ENCODE peak calls at places on chromosomes 1 and 21, in seven cellular contexts. U is right lobe of liver, Y is esophagus squamous epithelium, Z is aorta, F is WERI-Rb-1, T is GM23338, X is psoas muscle. E is an unnamed sample.

GRCh38 chr1:86419277-86419903 is 4.6 kb upstream of the CLCA2 start:
- DNase-seq in U (no peak), Y (no peak), Z (no peak), F (peak; percentile 27), T (peak; percentile 68), X (no peak), E (no peak)

GRCh38 chr1:156766288-156767100 is 841 bp upstream of the PRCC start:
- DNase-seq in U (no peak), Y (no peak), Z (no peak), F (peak; percentile 76), T (peak; percentile 44), X (no peak), E (peak; percentile 60)

GRCh38 chr1:163071381-163072255 is 2.5 kb downstream of the RGS4 start:
- DNase-seq in U (peak; percentile 55), Y (no peak), Z (peak; percentile 86), F (peak; percentile 85), T (peak; percentile 82), X (peak; percentile 54), E (no peak)

GRCh38 chr21:29149771-29150425 is 19.5 kb downstream of the MAP3K7CL start:
- DNase-seq in U (no peak), Y (no peak), Z (no peak), F (no peak), T (no peak), X (no peak), E (no peak)

GRCh38 chr1:169974067-169974466 is 80.4 kb upstream of the SCYL3 start:
- DNase-seq in U (no peak), Y (no peak), Z (no peak), F (no peak), T (no peak), X (no peak), E (no peak)

GRCh38 chr1:161779393-161779792 is 13.3 kb downstream of the ATF6 start:
- DNase-seq in U (no peak), Y (no peak), Z (no peak), F (no peak), T (no peak), X (no peak), E (no peak)

GRCh38 chr1:214549604-214550338 is 1.6 kb downstream of the PTPN14 start:
- DNase-seq in U (no peak), Y (no peak), Z (no peak), F (no peak), T (peak; percentile 60), X (no peak), E (no peak)

GRCh38 chr1:207888647-207889046 is 22.3 kb downstream of the CD34 start:
- DNase-seq in U (no peak), Y (no peak), Z (no peak), F (no peak), T (no peak), X (peak; percentile 85), E (no peak)

GRCh38 chr1:61419681-61420080 is 305.3 kb downstream of the TM2D1 start:
- DNase-seq in U (no peak), Y (no peak), Z (no peak), F (no peak), T (no peak), X (no peak), E (no peak)

GRCh38 chr1:59833991-59834390 is 19.2 kb downstream of the HOOK1 start:
- DNase-seq in U (no peak), Y (no peak), Z (no peak), F (no peak), T (no peak), X (no peak), E (no peak)
- H3K36me3 ChIP-seq in U (peaks cover 5% of the 10 kb centered on the region), Y (no peaks in the 10 kb centered on the region), Z (no peaks in the 10 kb centered on the region), F (peaks cover 35% of the 10 kb centered on the region), T (peaks cover 10% of the 10 kb centered on the region), X (no peaks in the 10 kb centered on the region), E (no peaks in the 10 kb centered on the region)

DNA sequence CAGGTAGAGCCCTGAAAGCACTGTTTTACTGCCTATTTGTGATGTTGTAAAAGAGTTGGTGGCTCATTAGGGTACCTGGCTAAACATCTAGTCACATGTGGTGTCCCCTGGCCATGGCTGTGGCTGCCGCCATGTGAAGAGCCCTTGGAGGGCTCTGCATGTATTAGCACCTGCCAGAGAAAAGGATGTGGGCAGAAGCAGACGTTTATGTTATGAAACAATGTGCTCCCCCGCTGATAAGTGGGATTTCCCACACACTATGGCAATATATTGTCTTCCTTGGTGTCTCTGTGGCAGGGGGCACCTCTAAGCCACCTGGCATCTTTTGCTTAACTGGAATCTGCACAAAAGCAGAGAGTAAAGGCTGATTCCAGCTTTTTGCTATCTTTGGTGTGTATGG is 9.6 kb downstream of the TENT5C start:
- DNase-seq in U (no peak), Y (no peak), Z (no peak), F (no peak), T (no peak), X (no peak), E (no peak)
- H3K27ac ChIP-seq in U (no peak overlapping the region), Y (no peak overlapping the region), Z (no peak overlapping the region), F (no peak overlapping the region), T (no peak overlapping the region), X (peak overlapping the region; percentile 71), E (no peak overlapping the region)

GRCh38 chr1:204937901-204938300 is 67.2 kb downstream of the NFASC start:
- DNase-seq in U (no peak), Y (no peak), Z (peak; percentile 27), F (no peak), T (no peak), X (no peak), E (no peak)
- H3K36me3 ChIP-seq in U (no peaks in the 10 kb centered on the region), Y (no peaks in the 10 kb centered on the region), Z (no peaks in the 10 kb centered on the region), F (peaks cover 3% of the 10 kb centered on the region), T (no peaks in the 10 kb centered on the region), X (no peaks in the 10 kb centered on the region), E (no peaks in the 10 kb centered on the region)

DNA sequence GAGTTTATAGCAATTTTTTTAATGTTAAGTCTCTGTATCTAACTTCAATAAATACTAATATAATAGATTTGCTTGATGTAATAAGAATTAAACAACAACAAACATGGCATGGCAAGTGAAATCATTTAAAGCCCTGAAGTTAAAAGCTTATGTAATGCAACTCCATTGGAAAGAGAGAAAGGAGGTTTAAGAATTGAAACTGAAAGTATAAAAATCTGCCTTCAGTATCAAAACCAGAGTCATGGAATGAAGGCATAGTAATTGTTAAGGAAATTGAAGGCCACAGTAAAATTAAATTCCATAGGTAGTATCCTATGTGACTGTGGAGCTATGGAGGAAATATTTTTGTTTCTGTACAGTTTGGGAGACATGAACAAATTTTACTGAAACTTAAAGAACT is 55.1 kb downstream of the PRDX6 start:
- DNase-seq in U (no peak), Y (no peak), Z (no peak), F (no peak), T (no peak), X (no peak), E (no peak)
- H3K27ac ChIP-seq in U (peak overlapping the region; percentile 3), Y (no peak overlapping the region), Z (no peak overlapping the region), F (no peak overlapping the region), T (no peak overlapping the region), X (no peak overlapping the region), E (no peak overlapping the region)

DNA sequence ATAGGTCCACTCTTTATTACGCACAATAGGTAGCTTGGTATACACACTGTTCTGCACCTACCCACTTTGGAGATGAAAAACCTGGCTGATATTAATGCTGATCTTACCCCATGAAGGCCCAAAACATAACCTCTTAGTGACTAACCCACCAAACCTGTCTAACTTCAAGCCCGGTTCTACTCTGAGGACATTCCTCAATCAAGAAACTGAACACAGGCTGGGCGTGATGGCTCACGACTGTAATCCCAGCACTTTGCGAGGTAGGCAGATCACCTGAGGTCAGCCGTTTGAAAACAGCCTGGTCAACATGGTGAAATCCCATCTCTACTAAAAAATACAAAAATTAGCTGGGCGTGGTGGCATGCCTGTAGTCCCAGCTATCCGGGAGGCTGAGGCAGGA is 50.5 kb downstream of the EYA3 start:
- DNase-seq in U (no peak), Y (no peak), Z (no peak), F (peak; percentile 18), T (no peak), X (no peak), E (no peak)
- H3K36me3 ChIP-seq in U (peaks cover 7% of the 10 kb centered on the region), Y (peaks cover 4% of the 10 kb centered on the region), Z (peaks cover 4% of the 10 kb centered on the region), F (peaks cover 17% of the 10 kb centered on the region), T (peaks cover 8% of the 10 kb centered on the region), X (peaks cover 79% of the 10 kb centered on the region), E (peaks cover 64% of the 10 kb centered on the region)

GRCh38 chr1:41514381-41514780 is 29.9 kb upstream of the EDN2 start:
- DNase-seq in U (peak; percentile 72), Y (no peak), Z (no peak), F (no peak), T (no peak), X (peak; percentile 28), E (no peak)

GRCh38 chr1:41515131-41515678 is 30.7 kb upstream of the EDN2 start:
- DNase-seq in U (peak; percentile 52), Y (no peak), Z (no peak), F (no peak), T (peak; percentile 38), X (no peak), E (no peak)

GRCh38 chr1:41517039-41517438 is 32.6 kb upstream of the EDN2 start:
- DNase-seq in U (no peak), Y (no peak), Z (no peak), F (no peak), T (no peak), X (peak; percentile 56), E (no peak)

GRCh38 chr1:41516168-41516961 is 31.9 kb upstream of the EDN2 start:
- DNase-seq in U (peak; percentile 90), Y (no peak), Z (peak; percentile 97), F (peak; percentile 87), T (peak; percentile 83), X (peak; percentile 95), E (peak; percentile 92)

GRCh38 chr1:41515778-41516167 is 31.3 kb upstream of the EDN2 start:
- DNase-seq in U (no peak), Y (no peak), Z (no peak), F (no peak), T (no peak), X (no peak), E (no peak)
- H3K27ac ChIP-seq in U (no peak overlapping the region), Y (peak overlapping the region; percentile 2), Z (no peak overlapping the region), F (no peak overlapping the region), T (no peak overlapping the region), X (no peak overlapping the region), E (no peak overlapping the region)

GRCh38 chr1:39438002-39438401 is 53.4 kb upstream of the BMP8A start:
- DNase-seq in U (no peak), Y (no peak), Z (no peak), F (no peak), T (no peak), X (no peak), E (no peak)

GRCh38 chr1:39435597-39435996 is 55.8 kb upstream of the BMP8A start:
- DNase-seq in U (no peak), Y (no peak), Z (no peak), F (no peak), T (no peak), X (no peak), E (no peak)

GRCh38 chr1:39431927-39432326 is 59.5 kb upstream of the BMP8A start:
- DNase-seq in U (no peak), Y (no peak), Z (no peak), F (no peak), T (no peak), X (no peak), E (no peak)

GRCh38 chr1:39436842-39437241 is 54.6 kb upstream of the BMP8A start:
- DNase-seq in U (no peak), Y (no peak), Z (no peak), F (no peak), T (no peak), X (no peak), E (no peak)

GRCh38 chr1:39434797-39435395 is 56.5 kb upstream of the BMP8A start:
- DNase-seq in U (no peak), Y (no peak), Z (no peak), F (no peak), T (no peak), X (no peak), E (no peak)
- H3K36me3 ChIP-seq in U (peaks cover 14% of the 10 kb centered on the region), Y (peaks cover 45% of the 10 kb centered on the region), Z (peaks cover 13% of the 10 kb centered on the region), F (peaks cover 88% of the 10 kb centered on the region), T (peaks cover 92% of the 10 kb centered on the region), X (peaks cover 100% of the 10 kb centered on the region), E (peaks cover 99% of the 10 kb centered on the region)

E was measured in lower lobe of right lung.